ENCODE peak calls at places on chromosomes 2 and 18, in five cellular contexts. D, Y, X, Z and P are unnamed samples.

GRCh38 chr2:109497911-109498870 is 115.6 kb downstream of the SEPTIN10 start:
- DNase-seq in D (peak), Y (no peak), X (no peak), Z (no peak), P (no peak)

GRCh38 chr2:162916286-162916801 is 77.8 kb upstream of the KCNH7 start:
- DNase-seq in D (no peak), Y (no peak), X (no peak), Z (no peak), P (no peak)

GRCh38 chr18:42412896-42413295 is 457.9 kb downstream of the PIK3C3 start:
- DNase-seq in D (no peak), Y (no peak), X (no peak), Z (no peak), P (no peak)

GRCh38 chr2:61670591-61671503 is 132.7 kb upstream of the XPO1 start:
- DNase-seq in D (peak), Y (no peak), X (peak), Z (no peak), P (peak)

GRCh38 chr2:26610504-26611335 is 30.4 kb downstream of the CIB4 start:
- DNase-seq in D (no peak), Y (no peak), X (peak), Z (no peak), P (peak)

GRCh38 chr2:238498691-238499295 is 72.1 kb downstream of the ASB1 start:
- DNase-seq in D (no peak), Y (peak), X (no peak), Z (no peak), P (no peak)

GRCh38 chr2:47339745-47340541 is 63.0 kb upstream of the MSH2 start:
- DNase-seq in D (peak), Y (no peak), X (peak), Z (no peak), P (no peak)

GRCh38 chr2:14189929-14190328 is 442.6 kb upstream of the LRATD1 start:
- DNase-seq in D (no peak), Y (no peak), X (no peak), Z (no peak), P (no peak)

GRCh38 chr2:100292022-100292580 is 30.2 kb downstream of the LONRF2 start:
- DNase-seq in D (peak), Y (no peak), X (peak), Z (peak), P (peak)

GRCh38 chr2:230847883-230848388 is 16.8 kb upstream of the ITM2C start:
- DNase-seq in D (peak), Y (peak), X (peak), Z (peak), P (peak)

GRCh38 chr2:45276914-45277313 is 267.7 kb upstream of the SIX2 start:
- DNase-seq in D (no peak), Y (no peak), X (peak), Z (no peak), P (peak)

GRCh38 chr2:233556756-233557736 is 9.5 kb downstream of the USP40 start:
- DNase-seq in D (peak), Y (no peak), X (no peak), Z (no peak), P (no peak)